ENCODE peak calls at places on chromosomes 13 and 19, in ten cellular contexts. A, E, R, B, U, D, L, Y, X and N are unnamed samples.

GRCh38 chr19:52307275-52307674 is 10.3 kb downstream of the ZNF480 start:
- DNase-seq in A (peak), E (peak), R (no peak), B (no peak), U (peak), D (no peak), L (no peak), Y (no peak), X (no peak), N (no peak)

GRCh38 chr19:50341091-50341564 is 12.0 kb upstream of the KCNC3 start:
- DNase-seq in A (peak), E (no peak), R (no peak), B (no peak), U (no peak), D (no peak), L (peak), Y (no peak), X (no peak), N (no peak)

GRCh38 chr13:107742544-107742943 is 472.8 kb downstream of the LIG4 start:
- DNase-seq in A (no peak), E (no peak), R (no peak), B (no peak), U (no peak), D (no peak), L (no peak), Y (no peak), X (no peak), N (no peak)

GRCh38 chr13:41465215-41465907 is 8.0 kb downstream of the RGCC start:
- DNase-seq in A (peak), E (no peak), R (peak), B (peak), U (no peak), D (no peak), L (peak), Y (peak), X (no peak), N (no peak)

GRCh38 chr19:17475541-17476115 is 5.3 kb downstream of the SLC27A1 start:
- DNase-seq in A (peak), E (peak), R (no peak), B (peak), U (no peak), D (no peak), L (no peak), Y (peak), X (no peak), N (no peak)

GRCh38 chr13:101941095-101941777 is 460.6 kb downstream of the FGF14 start:
- DNase-seq in A (no peak), E (no peak), R (no peak), B (no peak), U (peak), D (no peak), L (no peak), Y (no peak), X (peak), N (no peak)

GRCh38 chr19:42311612-42312160 is 1.4 kb upstream of the TMEM145 start:
- DNase-seq in A (no peak), E (no peak), R (no peak), B (no peak), U (peak), D (no peak), L (no peak), Y (no peak), X (peak), N (no peak)

GRCh38 chr19:11446652-11447301 is 11.3 kb downstream of the PRKCSH start:
- DNase-seq in A (peak), E (no peak), R (peak), B (peak), U (peak), D (no peak), L (no peak), Y (peak), X (peak), N (no peak)

GRCh38 chr13:100434010-100434763 is 154.4 kb downstream of the GGACT start:
- DNase-seq in A (no peak), E (peak), R (no peak), B (no peak), U (no peak), D (no peak), L (peak), Y (no peak), X (no peak), N (no peak)

DNA sequence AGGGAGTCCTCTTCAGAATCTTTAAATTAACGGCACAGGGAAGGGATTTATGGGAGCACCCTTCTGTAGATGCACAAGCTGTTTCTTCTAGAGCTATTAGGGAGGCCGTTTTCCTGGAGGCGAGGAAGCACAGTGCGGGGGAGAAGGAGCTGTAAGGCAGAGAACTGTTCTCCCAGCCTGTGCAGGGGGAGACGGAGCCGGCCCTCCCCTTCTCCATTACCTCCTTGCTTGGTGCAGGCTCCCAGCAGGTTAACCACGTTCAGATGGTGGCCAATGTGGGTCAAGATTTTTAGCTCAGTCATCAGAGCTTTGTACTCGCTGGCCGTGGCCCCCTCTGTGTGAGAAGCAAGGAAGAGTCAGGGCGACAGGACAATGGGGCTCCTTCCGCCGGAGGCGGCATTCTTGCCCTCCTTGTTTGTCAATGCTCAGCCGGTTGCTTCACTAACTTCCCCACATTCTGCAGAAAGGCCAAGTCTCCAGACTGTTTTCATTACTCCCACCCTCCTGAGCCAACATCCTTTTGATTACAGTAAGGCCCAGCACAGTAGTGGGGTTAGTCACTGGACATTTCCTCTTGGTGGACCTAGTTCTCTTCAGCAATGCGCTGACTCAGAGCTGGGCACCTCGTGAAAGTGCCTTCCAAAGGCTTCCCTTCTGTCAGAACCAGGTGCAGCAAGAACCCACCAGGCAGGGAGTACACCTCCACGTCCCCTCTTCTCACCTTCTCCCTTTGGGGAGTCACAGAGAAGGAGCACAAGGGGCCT is 165.4 kb downstream of the FLT1 start:
- DNase-seq in A (no peak), E (no peak), R (no peak), B (no peak), U (no peak), D (no peak), L (no peak), Y (no peak), X (no peak), N (no peak)
- TF ChIP-seq POLR2AphosphoS5 in A (no peak), E (no peak), R (no peak), B (no peak), U (no peak), D (no peak), L (no peak), Y (peak), X (no peak), N (no peak)

GRCh38 chr13:111908981-111909380 is 158.0 kb upstream of the SOX1 start:
- DNase-seq in A (no peak), E (no peak), R (peak), B (no peak), U (no peak), D (no peak), L (no peak), Y (no peak), X (no peak), N (peak)
- TF ChIP-seq CTCF in A (no peak), E (no peak), R (no peak), B (no peak), U (no peak), D (no peak), L (no peak), Y (no peak), X (no peak), N (no peak)

GRCh38 chr13:45353895-45354294 is 12.9 kb upstream of the TPT1 start:
- DNase-seq in A (no peak), E (no peak), R (no peak), B (no peak), U (no peak), D (no peak), L (no peak), Y (no peak), X (no peak), N (no peak)

GRCh38 chr13:45352031-45352430 is 11.0 kb upstream of the TPT1 start:
- DNase-seq in A (no peak), E (no peak), R (no peak), B (no peak), U (no peak), D (no peak), L (no peak), Y (no peak), X (no peak), N (no peak)

GRCh38 chr13:45349438-45349837 is 8.5 kb upstream of the TPT1 start:
- DNase-seq in A (peak), E (no peak), R (no peak), B (no peak), U (no peak), D (no peak), L (no peak), Y (no peak), X (no peak), N (no peak)

GRCh38 chr13:45350152-45350551 is 9.2 kb upstream of the TPT1 start:
- DNase-seq in A (no peak), E (no peak), R (no peak), B (no peak), U (no peak), D (no peak), L (no peak), Y (no peak), X (no peak), N (no peak)
- TF ChIP-seq POLR2AphosphoS5 in A (no peak), E (no peak), R (no peak), B (no peak), U (no peak), D (no peak), L (no peak), Y (no peak), X (no peak), N (no peak)

DNA sequence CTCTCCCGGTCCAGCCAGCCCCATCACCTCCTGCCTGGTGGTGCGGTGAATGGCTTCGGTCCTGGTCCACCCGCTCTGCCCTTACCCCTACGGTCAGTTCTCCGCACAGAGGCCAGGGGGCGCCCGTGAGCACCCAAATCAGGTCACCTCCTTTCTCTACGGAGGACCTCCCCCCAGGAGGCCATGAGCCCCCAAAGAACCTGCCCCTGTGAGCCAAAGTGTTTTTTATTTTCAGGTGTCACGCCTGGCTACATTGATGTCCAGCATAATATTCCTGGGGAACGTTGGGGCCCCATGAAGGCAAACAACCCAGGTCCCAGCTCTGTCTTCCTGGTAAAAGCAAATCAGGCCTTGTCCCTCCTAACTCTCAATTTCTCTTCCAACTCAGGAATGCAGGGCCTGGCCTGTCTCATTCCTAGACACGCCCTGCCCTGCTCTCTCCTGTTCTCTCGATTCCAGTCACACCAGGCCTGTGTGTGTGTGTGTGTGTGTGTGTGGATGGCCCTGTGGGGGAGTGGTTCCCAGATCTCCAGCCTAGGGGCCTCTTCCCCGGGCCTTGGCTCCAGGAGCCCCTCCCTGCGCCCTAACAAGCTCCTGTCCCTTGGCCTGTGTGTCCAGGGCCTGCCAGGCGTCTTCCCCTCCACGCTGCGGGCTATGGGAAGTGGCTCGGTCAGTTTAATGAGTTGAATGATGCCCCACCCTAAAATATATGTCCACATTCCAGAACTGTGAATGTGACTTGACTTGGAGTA is 9.7 kb upstream of the GIPC1 start:
- DNase-seq in A (peak), E (peak), R (peak), B (peak), U (peak), D (no peak), L (no peak), Y (peak), X (peak), N (no peak)
- TF ChIP-seq CTCF in A (peak), E (peak), R (peak), B (peak), U (peak), D (peak), L (peak), Y (no peak), X (peak), N (peak)